ENCODE peak calls at places on chromosome 20, in six cellular contexts. Y is H1; F is psoas muscle; D is transverse colon; C is CD8-positive, alpha-beta T cell; T is GM23248. Q is an unnamed sample.

GRCh38 chr20:4811661-4812181 is 90.0 kb downstream of the PRND start:
- DNase-seq in Y (no peak), F (peak; percentile 80), D (peak; percentile 68), C (peak; percentile 87), T (no peak), Q (no peak)

GRCh38 chr20:57473246-57474042 is 51.5 kb downstream of the CTCFL start:
- DNase-seq in Y (no peak), F (no peak), D (no peak), C (no peak), T (no peak), Q (no peak)

GRCh38 chr20:32830437-32830836 is 10.7 kb downstream of the MAPRE1 start:
- DNase-seq in Y (no peak), F (no peak), D (peak; percentile 22), C (no peak), T (peak; percentile 65), Q (peak; percentile 36)

GRCh38 chr20:10573273-10573950 is 100.4 kb downstream of the JAG1 start:
- DNase-seq in Y (no peak), F (no peak), D (no peak), C (no peak), T (peak; percentile 15), Q (no peak)

GRCh38 chr20:539848-540247 is 3.7 kb downstream of the CSNK2A1 start:
- DNase-seq in Y (no peak), F (no peak), D (no peak), C (no peak), T (peak; percentile 87), Q (peak; percentile 77)

GRCh38 chr20:61605862-61606557 is 353.9 kb downstream of the CDH4 start:
- DNase-seq in Y (no peak), F (no peak), D (no peak), C (no peak), T (no peak), Q (no peak)

GRCh38 chr20:2230671-2231488 is 64.9 kb upstream of the TGM3 start:
- DNase-seq in Y (no peak), F (no peak), D (peak; percentile 16), C (no peak), T (peak; percentile 77), Q (no peak)

GRCh38 chr20:46959081-46959692 is 64.5 kb downstream of the EYA2 start:
- DNase-seq in Y (no peak), F (no peak), D (no peak), C (no peak), T (peak; percentile 95), Q (peak; percentile 94)

GRCh38 chr20:63846128-63846771 is 15.0 kb upstream of the ABHD16B start:
- DNase-seq in Y (peak; percentile 80), F (no peak), D (no peak), C (no peak), T (peak; percentile 50), Q (no peak)

GRCh38 chr20:63087236-63087871 is 80.6 kb upstream of the BHLHE23 start:
- DNase-seq in Y (no peak), F (peak; percentile 49), D (peak; percentile 4), C (no peak), T (no peak), Q (no peak)

GRCh38 chr20:21519136-21519584 is 5.3 kb upstream of the NKX2-2 start:
- DNase-seq in Y (no peak), F (no peak), D (no peak), C (no peak), T (no peak), Q (no peak)

GRCh38 chr20:58014628-58015315 is 213.7 kb downstream of the ANKRD60 start:
- DNase-seq in Y (no peak), F (no peak), D (no peak), C (no peak), T (no peak), Q (no peak)

GRCh38 chr20:8790442-8791074 is 278.3 kb upstream of the PLCB4 start:
- DNase-seq in Y (no peak), F (no peak), D (peak; percentile 40), C (no peak), T (peak; percentile 64), Q (peak; percentile 61)

GRCh38 chr20:59385461-59385860 is 85.0 kb downstream of the EDN3 start:
- DNase-seq in Y (peak; percentile 50), F (no peak), D (no peak), C (no peak), T (no peak), Q (no peak)

GRCh38 chr20:8811801-8812594 is 256.9 kb upstream of the PLCB4 start:
- DNase-seq in Y (peak; percentile 52), F (no peak), D (no peak), C (no peak), T (no peak), Q (no peak)

GRCh38 chr20:63309261-63310071 is 16.5 kb downstream of the COL20A1 start:
- DNase-seq in Y (peak; percentile 83), F (no peak), D (peak; percentile 20), C (no peak), T (peak; percentile 63), Q (no peak)

GRCh38 chr20:20224806-20225205 is 143.1 kb upstream of the INSM1 start:
- DNase-seq in Y (no peak), F (no peak), D (no peak), C (no peak), T (no peak), Q (no peak)

GRCh38 chr20:15890358-15890982 is 682.8 kb downstream of the KIF16B start:
- DNase-seq in Y (no peak), F (no peak), D (no peak), C (no peak), T (no peak), Q (no peak)

DNA sequence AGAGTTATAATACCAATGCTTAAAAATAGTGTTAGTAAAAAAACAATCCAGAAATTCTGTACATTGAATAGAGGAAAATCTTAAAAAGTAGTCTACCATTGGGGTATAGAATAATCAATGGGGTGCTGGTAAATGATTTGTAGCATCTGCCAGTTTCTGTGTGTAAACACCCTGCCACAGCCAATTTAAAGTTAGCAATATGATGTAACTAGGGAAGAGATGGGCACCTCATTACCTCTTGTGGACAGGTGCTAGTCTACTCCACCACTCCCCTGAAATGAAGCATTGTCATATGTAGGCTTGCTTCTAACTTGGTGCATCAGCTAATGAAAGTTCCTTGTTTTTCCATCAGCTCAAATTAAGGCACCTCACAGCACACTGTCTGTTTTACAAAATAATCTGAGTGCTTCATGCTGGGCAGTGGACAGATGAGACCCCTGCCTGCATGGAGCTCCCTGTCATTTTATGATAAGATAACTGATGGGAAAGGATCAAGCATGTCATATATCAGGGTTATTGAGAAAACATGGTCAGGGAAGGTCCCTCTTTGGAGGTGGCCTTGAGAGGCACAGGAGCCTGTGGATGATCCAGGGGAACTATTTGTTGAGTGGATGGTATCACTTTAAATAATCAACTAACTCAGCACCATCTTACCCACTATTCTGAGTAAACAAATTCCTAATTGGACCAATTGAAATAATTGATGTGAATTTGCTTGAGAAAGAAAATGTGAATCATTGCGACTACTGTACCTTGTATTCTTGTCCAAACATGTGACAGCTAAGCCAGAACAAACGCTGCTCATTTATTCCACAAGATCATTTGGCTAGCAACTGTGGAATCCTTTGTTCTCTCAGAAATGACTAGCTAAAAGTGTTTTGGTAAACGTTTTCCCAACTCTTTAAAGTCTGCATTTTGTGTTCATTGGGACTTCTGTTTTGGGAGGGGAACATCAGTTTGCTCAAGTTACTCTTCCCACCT is 45.9 kb upstream of the CSE1L start:
- DNase-seq in Y (no peak), F (no peak), D (no peak), C (no peak), T (peak; percentile 20), Q (no peak)
- H3K36me3 ChIP-seq in Y (peaks cover 19% of the 10 kb centered on the region), F (peaks cover 11% of the 10 kb centered on the region), D (peaks cover 56% of the 10 kb centered on the region), C (peaks cover 29% of the 10 kb centered on the region), T (peaks cover 50% of the 10 kb centered on the region), Q (peaks cover 39% of the 10 kb centered on the region)

GRCh38 chr20:41038878-41039404 is 10.3 kb downstream of the TOP1 start:
- DNase-seq in Y (no peak), F (no peak), D (no peak), C (no peak), T (no peak), Q (no peak)
- H3K27ac ChIP-seq in Y (no peak overlapping the region), F (no peak overlapping the region), D (no peak overlapping the region), C (no peak overlapping the region), T (no peak overlapping the region), Q (no peak overlapping the region)

GRCh38 chr20:17634666-17635319 is 47.2 kb downstream of the RRBP1 start:
- DNase-seq in Y (no peak), F (no peak), D (no peak), C (no peak), T (no peak), Q (no peak)

GRCh38 chr20:17636523-17637412 is 45.3 kb downstream of the RRBP1 start:
- DNase-seq in Y (no peak), F (no peak), D (no peak), C (no peak), T (no peak), Q (no peak)

GRCh38 chr20:17635846-17636245 is 46.2 kb downstream of the RRBP1 start:
- DNase-seq in Y (no peak), F (no peak), D (no peak), C (no peak), T (peak; percentile 75), Q (no peak)

GRCh38 chr20:17633850-17634500 is 48.1 kb downstream of the RRBP1 start:
- DNase-seq in Y (no peak), F (no peak), D (no peak), C (no peak), T (no peak), Q (no peak)

DNA sequence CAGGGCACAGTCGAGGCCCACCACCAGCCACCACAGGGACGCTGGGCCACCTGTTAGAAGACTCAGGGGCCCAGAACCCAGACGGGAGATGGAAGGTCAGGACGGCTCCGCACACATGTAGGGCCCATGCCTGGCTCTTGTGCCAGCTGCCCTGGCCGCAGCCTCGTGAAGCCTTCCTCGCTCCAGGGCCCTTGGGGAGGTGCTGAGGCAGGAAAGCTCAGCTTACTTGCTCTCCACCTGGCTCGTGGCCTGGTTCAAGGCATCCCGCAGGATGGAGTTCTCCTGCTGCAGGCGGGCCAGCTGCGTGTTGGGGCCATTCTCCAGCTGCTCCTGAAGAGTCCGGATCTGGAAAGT is 46.7 kb downstream of the RRBP1 start:
- DNase-seq in Y (no peak), F (no peak), D (no peak), C (no peak), T (no peak), Q (no peak)
- H3K36me3 ChIP-seq in Y (peaks cover 32% of the 10 kb centered on the region), F (no peaks in the 10 kb centered on the region), D (peaks cover 24% of the 10 kb centered on the region), C (no peaks in the 10 kb centered on the region), T (peaks cover 45% of the 10 kb centered on the region), Q (peaks cover 86% of the 10 kb centered on the region)

GRCh38 chr20:6730929-6731328 is 36.6 kb upstream of the BMP2 start:
- DNase-seq in Y (no peak), F (no peak), D (no peak), C (no peak), T (no peak), Q (no peak)
- H3K27ac ChIP-seq in Y (no peak overlapping the region), F (no peak overlapping the region), D (no peak overlapping the region), C (no peak overlapping the region), T (no peak overlapping the region), Q (no peak overlapping the region)

GRCh38 chr20:41094656-41095055 is 42.7 kb upstream of the PLCG1 start:
- DNase-seq in Y (no peak), F (no peak), D (no peak), C (no peak), T (peak; percentile 53), Q (no peak)

GRCh38 chr20:41091926-41092325 is 45.4 kb upstream of the PLCG1 start:
- DNase-seq in Y (no peak), F (no peak), D (no peak), C (no peak), T (no peak), Q (no peak)

GRCh38 chr20:41098703-41099250 is 38.6 kb upstream of the PLCG1 start:
- DNase-seq in Y (no peak), F (no peak), D (no peak), C (no peak), T (peak; percentile 79), Q (no peak)

GRCh38 chr20:41100001-41100480 is 37.3 kb upstream of the PLCG1 start:
- DNase-seq in Y (no peak), F (no peak), D (no peak), C (no peak), T (peak; percentile 30), Q (no peak)

GRCh38 chr20:41095110-41095969 is 42.0 kb upstream of the PLCG1 start:
- DNase-seq in Y (no peak), F (peak; percentile 63), D (peak; percentile 69), C (peak; percentile 70), T (peak; percentile 77), Q (peak; percentile 55)
- H3K36me3 ChIP-seq in Y (peaks cover 44% of the 10 kb centered on the region), F (peaks cover 18% of the 10 kb centered on the region), D (peaks cover 61% of the 10 kb centered on the region), C (peaks cover 42% of the 10 kb centered on the region), T (peaks cover 35% of the 10 kb centered on the region), Q (peaks cover 66% of the 10 kb centered on the region)

Q was measured in brain microvascular endothelial cell.